ENCODE peak calls at places on chromosomes 2 and 18, in eight cellular contexts. R is cardiac muscle cell, K is SK-N-SH, T is left lung, S is stomach, V is left ventricle myocardium inferior, C is astrocyte, G is sigmoid colon. L is an unnamed sample.

GRCh38 chr2:19881221-19881620 is 20.6 kb downstream of the TTC32 start:
- DNase-seq in R (no peak), K (no peak), T (no peak), S (no peak), V (no peak), C (no peak), G (no peak), L (no peak)

GRCh38 chr2:194867328-194867727 is 789.7 kb upstream of the SLC39A10 start:
- DNase-seq in R (peak; percentile 3), K (peak; percentile 2), T (no peak), S (no peak), V (no peak), C (no peak), G (no peak), L (no peak)

GRCh38 chr2:48851161-48851560 is 95.6 kb upstream of the LHCGR start:
- DNase-seq in R (no peak), K (no peak), T (no peak), S (no peak), V (no peak), C (peak; percentile 55), G (no peak), L (no peak)

GRCh38 chr18:48819276-48819675 is 131.5 kb downstream of the SMAD7 start:
- DNase-seq in R (no peak), K (no peak), T (no peak), S (peak; percentile 14), V (peak; percentile 67), C (no peak), G (peak; percentile 32), L (no peak)

GRCh38 chr18:40935423-40935822 is 1019.6 kb upstream of the PIK3C3 start:
- DNase-seq in R (peak; percentile 42), K (no peak), T (no peak), S (no peak), V (no peak), C (no peak), G (no peak), L (no peak)

GRCh38 chr2:218033590-218034496 is 31.0 kb upstream of the TNS1 start:
- DNase-seq in R (no peak), K (no peak), T (peak; percentile 77), S (no peak), V (no peak), C (no peak), G (no peak), L (no peak)

GRCh38 chr2:161576421-161576820 is 47.8 kb upstream of the SLC4A10 start:
- DNase-seq in R (peak; percentile 2), K (peak; percentile 39), T (no peak), S (no peak), V (no peak), C (no peak), G (no peak), L (no peak)

GRCh38 chr2:127140543-127140942 is 33.6 kb upstream of the BIN1 start:
- DNase-seq in R (no peak), K (no peak), T (peak; percentile 34), S (no peak), V (no peak), C (no peak), G (no peak), L (no peak)

GRCh38 chr2:81087646-81088045 is 783.1 kb upstream of the LRRTM1 start:
- DNase-seq in R (no peak), K (no peak), T (no peak), S (no peak), V (no peak), C (no peak), G (no peak), L (no peak)

GRCh38 chr18:9716780-9717563 is 8.9 kb downstream of the RAB31 start:
- DNase-seq in R (no peak), K (no peak), T (no peak), S (no peak), V (no peak), C (no peak), G (peak; percentile 8), L (no peak)

GRCh38 chr2:240571314-240571973 is 3.2 kb downstream of the RNPEPL1 start:
- DNase-seq in R (no peak), K (peak; percentile 19), T (no peak), S (no peak), V (peak; percentile 10), C (no peak), G (peak; percentile 55), L (no peak)

GRCh38 chr2:112996635-112997034 is 8.6 kb upstream of the IL36A start:
- DNase-seq in R (no peak), K (no peak), T (no peak), S (no peak), V (no peak), C (no peak), G (no peak), L (peak; percentile 70)

GRCh38 chr2:231467016-231467545 is 2.8 kb upstream of the NCL start:
- DNase-seq in R (no peak), K (no peak), T (no peak), S (no peak), V (no peak), C (no peak), G (no peak), L (no peak)

GRCh38 chr2:21333249-21333648 is 209.5 kb downstream of the TDRD15 start:
- DNase-seq in R (no peak), K (no peak), T (no peak), S (no peak), V (no peak), C (no peak), G (no peak), L (no peak)

GRCh38 chr2:22536131-22536530 is 848.8 kb upstream of the KLHL29 start:
- DNase-seq in R (no peak), K (no peak), T (no peak), S (no peak), V (no peak), C (no peak), G (no peak), L (no peak)

DNA sequence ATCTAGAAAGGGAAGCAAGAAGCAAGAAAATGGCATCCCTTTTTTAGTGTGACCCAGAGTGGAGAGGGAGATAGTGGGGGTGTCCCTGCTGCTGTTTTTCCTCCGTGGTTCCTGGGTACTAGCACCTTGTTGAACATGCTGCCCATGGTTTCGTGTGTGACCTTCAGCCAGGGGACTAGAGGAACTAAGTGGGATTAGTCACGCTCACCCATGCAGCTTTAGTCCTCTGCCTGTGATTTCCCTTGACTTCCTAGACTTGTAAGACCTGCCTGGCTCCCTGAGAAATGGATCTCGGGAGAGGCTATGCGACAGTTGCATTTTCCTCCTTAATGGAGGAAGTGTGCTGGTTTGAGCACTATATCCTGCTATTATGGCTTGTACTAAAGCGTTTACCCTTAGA is 471.4 kb downstream of the DCDC2C start:
- DNase-seq in R (no peak), K (no peak), T (no peak), S (no peak), V (no peak), C (no peak), G (no peak), L (no peak)
- H3K9me3 ChIP-seq in R (peaks cover 2% of the 10 kb centered on the region), K (peaks cover 29% of the 10 kb centered on the region), T (peaks cover 90% of the 10 kb centered on the region), S (peaks cover 61% of the 10 kb centered on the region), V (peaks cover 82% of the 10 kb centered on the region), C (peaks cover 20% of the 10 kb centered on the region), G (peaks cover 30% of the 10 kb centered on the region), L (peaks cover 27% of the 10 kb centered on the region)

DNA sequence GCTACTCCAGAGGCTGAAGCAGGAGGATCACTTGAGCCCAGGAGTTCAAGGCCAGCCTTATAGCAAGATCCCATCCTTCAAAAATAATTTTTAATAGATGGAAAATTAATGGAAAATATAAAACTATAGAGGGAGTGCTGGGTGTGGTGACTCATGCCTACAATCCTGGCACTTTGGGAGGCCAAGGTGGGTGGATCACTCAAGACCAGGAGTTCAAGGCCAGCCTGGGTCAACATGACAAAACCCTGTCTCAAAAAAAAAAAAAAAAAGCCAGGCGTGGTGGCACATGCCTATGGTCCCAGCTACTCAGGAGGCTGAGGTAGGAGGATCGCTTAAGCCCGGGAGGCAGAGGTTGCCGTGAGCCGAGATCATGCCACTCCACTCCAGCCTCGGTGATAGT is 48.0 kb downstream of the AP1S3 start:
- DNase-seq in R (no peak), K (no peak), T (no peak), S (no peak), V (no peak), C (no peak), G (no peak), L (no peak)
- H3K27ac ChIP-seq in R (no peak overlapping the region), K (no peak overlapping the region), T (no peak overlapping the region), S (no peak overlapping the region), V (no peak overlapping the region), C (no peak overlapping the region), G (no peak overlapping the region), L (no peak overlapping the region)

GRCh38 chr2:54859416-54859815 is 136.0 kb downstream of the EML6 start:
- DNase-seq in R (no peak), K (no peak), T (no peak), S (no peak), V (no peak), C (no peak), G (no peak), L (no peak)
- TF ChIP-seq CTCF in R (no peak), K (no peak), T (no peak), S (no peak), V (no peak), C (no peak), G (no peak), L (no peak)

GRCh38 chr18:6428851-6429395 is 14.2 kb upstream of the L3MBTL4 start:
- DNase-seq in R (no peak), K (no peak), T (no peak), S (no peak), V (no peak), C (no peak), G (no peak), L (no peak)
- H3K9me3 ChIP-seq in R (no peaks in the 10 kb centered on the region), K (no peaks in the 10 kb centered on the region), T (no peaks in the 10 kb centered on the region), S (no peaks in the 10 kb centered on the region), V (no peaks in the 10 kb centered on the region), C (no peaks in the 10 kb centered on the region), G (no peaks in the 10 kb centered on the region), L (no peaks in the 10 kb centered on the region)

DNA sequence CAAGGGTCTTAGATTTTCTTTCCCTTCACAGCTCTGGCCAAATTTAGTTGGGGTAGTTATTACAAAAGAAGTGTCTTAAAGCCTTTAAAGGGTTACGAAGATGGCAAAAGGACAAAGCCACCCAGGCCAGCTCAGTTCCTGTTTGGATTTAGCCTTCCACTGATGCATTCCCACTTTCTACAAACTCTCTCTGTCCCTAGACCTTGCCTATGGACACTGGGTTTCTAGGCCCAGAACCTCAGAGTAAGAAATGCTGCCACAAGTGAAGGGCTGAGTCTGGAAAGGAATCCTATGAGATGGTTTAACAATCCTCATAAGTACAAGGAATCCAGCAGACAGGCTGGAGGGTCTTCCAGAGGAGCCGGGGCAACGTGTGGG is 13.4 kb downstream of the NFE2L2 start:
- DNase-seq in R (no peak), K (no peak), T (no peak), S (no peak), V (no peak), C (no peak), G (no peak), L (no peak)
- H3K27ac ChIP-seq in R (peak overlapping the region; percentile 57), K (no peak overlapping the region), T (peak overlapping the region; percentile 74), S (peak overlapping the region; percentile 82), V (peak overlapping the region; percentile 65), C (no peak overlapping the region), G (peak overlapping the region; percentile 57), L (peak overlapping the region; percentile 32)

L was measured in CD4-positive, alpha-beta T cell.